ENCODE peak calls at places on chromosomes 2 and 18, in four cellular contexts. X is colonic mucosa, Z is psoas muscle, M is trophoblast cell. Q is an unnamed sample. For H3K4me1, the result is how much of the 10 kb centered on the place peaks cover.

GRCh38 chr2:174527101-174527721 is 40.4 kb upstream of the GPR155 start:
- DNase-seq in X (no peak), Z (no peak), M (no peak), Q (no peak)

GRCh38 chr2:36277146-36277808 is 78.3 kb upstream of the CRIM1 start:
- DNase-seq in X (no peak), Z (no peak), M (peak), Q (no peak)

GRCh38 chr2:109396338-109397180 is 217.2 kb downstream of the SEPTIN10 start:
- DNase-seq in X (no peak), Z (no peak), M (no peak), Q (no peak)

GRCh38 chr2:45466045-45466444 is 145.0 kb downstream of the SRBD1 start:
- DNase-seq in X (no peak), Z (no peak), M (no peak), Q (no peak)

GRCh38 chr2:164839914-164840457 is 1.6 kb downstream of the COBLL1 start:
- DNase-seq in X (no peak), Z (no peak), M (peak), Q (no peak)

GRCh38 chr18:49811151-49811938 is 2.0 kb downstream of the ACAA2 start:
- DNase-seq in X (no peak), Z (no peak), M (no peak), Q (no peak)

GRCh38 chr2:1940660-1941059 is 196.3 kb upstream of the PXDN start:
- DNase-seq in X (no peak), Z (no peak), M (no peak), Q (no peak)

GRCh38 chr2:10035633-10036032 is 7.7 kb upstream of the KLF11 start:
- DNase-seq in X (no peak), Z (no peak), M (no peak), Q (no peak)

GRCh38 chr2:42060718-42061619 is 13.1 kb downstream of the PKDCC start:
- DNase-seq in X (peak), Z (peak), M (peak), Q (peak)

GRCh38 chr2:20193185-20193584 is 31.7 kb downstream of the SDC1 start:
- DNase-seq in X (no peak), Z (no peak), M (no peak), Q (no peak)

GRCh38 chr2:88590998-88591613 is 36.2 kb downstream of the EIF2AK3 start:
- DNase-seq in X (peak), Z (no peak), M (peak), Q (no peak)

GRCh38 chr2:240777416-240778212 is 42.4 kb downstream of the KIF1A start:
- DNase-seq in X (no peak), Z (no peak), M (no peak), Q (no peak)

GRCh38 chr2:12296915-12297314 is 419.8 kb upstream of the TRIB2 start:
- DNase-seq in X (no peak), Z (no peak), M (no peak), Q (no peak)

GRCh38 chr18:37235583-37235982 is 330.0 kb downstream of the CELF4 start:
- DNase-seq in X (no peak), Z (no peak), M (no peak), Q (no peak)

GRCh38 chr2:165281387-165281786 is 42.2 kb downstream of the SCN2A start:
- DNase-seq in X (no peak), Z (no peak), M (no peak), Q (no peak)

GRCh38 chr2:166373951-166374350 is 1.8 kb downstream of the SCN9A start:
- DNase-seq in X (no peak), Z (no peak), M (peak), Q (no peak)

GRCh38 chr18:76459312-76459686 is 35.7 kb downstream of the ZNF516 start:
- DNase-seq in X (no peak), Z (no peak), M (no peak), Q (no peak)

DNA sequence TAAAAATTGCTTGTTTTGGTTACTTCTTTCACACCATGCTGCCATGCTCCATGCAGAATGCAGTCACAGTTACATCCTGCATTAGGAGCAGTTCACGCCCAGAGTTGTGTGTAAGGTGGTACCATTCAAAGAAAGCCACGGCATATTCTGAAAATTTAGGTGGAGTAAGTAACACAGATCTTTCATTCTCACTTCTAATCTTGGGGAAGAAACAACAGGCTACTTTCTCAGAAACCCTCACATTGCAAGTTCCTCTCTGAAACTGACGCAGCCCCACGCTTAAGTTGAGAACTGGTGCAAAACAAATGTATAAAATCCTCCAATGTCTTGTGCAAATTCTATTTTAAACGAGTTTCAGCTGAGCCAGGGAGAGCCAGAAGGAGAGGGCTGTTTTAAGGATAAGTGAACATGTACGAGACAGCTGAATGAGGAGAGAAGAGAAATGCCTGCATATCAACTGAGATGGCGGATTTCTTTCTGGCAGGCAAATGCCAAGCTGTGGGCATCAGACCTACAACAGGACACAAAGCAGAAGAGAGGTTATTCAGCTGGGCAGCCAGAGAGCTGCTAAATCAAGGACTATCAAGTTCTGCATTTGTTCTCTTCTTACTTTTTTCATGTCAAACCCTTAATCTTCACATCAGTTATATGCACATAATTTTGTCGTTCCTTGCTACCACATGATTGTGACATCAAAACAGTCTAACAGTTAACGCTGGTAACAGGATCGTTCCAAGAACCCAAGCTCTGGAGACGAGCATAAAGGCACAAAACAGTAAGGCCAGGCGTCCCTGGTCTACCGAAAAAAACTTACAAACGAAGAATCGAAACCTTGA is 6.4 kb downstream of the ARL4C start:
- DNase-seq in X (no peak), Z (no peak), M (no peak), Q (no peak)
- H3K4me1 ChIP-seq in X (under half), Z (under half), M (under half), Q (under half)

DNA sequence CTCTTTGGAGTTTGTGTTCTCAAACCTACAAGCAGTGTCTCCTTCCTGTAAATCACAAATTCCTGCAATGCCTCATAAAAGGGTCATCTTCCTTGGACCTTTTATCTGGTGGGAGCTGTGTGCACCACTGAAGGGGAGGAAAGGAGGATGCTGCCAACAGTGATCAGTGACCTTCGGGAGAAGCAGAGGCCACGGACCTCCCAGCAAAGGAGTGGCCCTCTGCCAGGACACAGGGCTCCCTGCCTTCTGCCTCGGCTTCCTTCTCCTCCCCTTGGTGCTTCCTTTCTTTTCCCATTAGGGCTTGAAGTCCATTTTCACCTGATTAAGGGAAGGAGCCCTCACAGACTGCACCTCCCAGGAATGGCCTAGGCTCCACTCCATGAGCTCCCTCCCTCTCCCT is 85.3 kb upstream of the ITGA6 start:
- DNase-seq in X (peak), Z (no peak), M (no peak), Q (peak)
- H3K27ac ChIP-seq in X (peak), Z (no peak), M (no peak), Q (peak)

GRCh38 chr2:119837350-119837749 is 77.6 kb downstream of the PTPN4 start:
- DNase-seq in X (no peak), Z (no peak), M (no peak), Q (no peak)
- H3K4me1 ChIP-seq in X (under half), Z (under half), M (under half), Q (under half)

GRCh38 chr2:133077259-133077822 is 407.3 kb upstream of the LYPD1 start:
- DNase-seq in X (no peak), Z (no peak), M (peak), Q (no peak)
- H3K27ac ChIP-seq in X (no peak), Z (no peak), M (no peak), Q (no peak)

DNA sequence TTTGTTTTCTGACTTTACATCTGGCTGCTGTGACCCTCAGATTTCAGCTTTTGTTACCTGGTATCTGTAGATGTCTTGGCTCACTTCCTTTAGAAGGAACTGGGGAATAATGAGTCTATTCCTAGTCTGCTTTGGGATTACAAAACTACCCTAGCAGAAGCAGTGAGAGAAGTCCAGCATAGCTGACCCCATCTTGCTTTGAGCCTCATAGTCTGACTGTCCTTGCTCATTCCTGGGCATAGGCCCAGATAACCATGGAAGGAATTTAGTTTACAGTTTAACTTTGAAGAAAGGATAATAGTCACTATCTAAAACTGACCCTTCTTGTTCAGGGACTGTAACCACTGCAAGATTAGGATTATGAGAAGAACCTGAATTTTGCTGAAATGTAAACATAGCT is 163.0 kb upstream of the HNMT start:
- DNase-seq in X (no peak), Z (no peak), M (no peak), Q (no peak)
- H3K4me1 ChIP-seq in X (under half), Z (under half), M (under half), Q (under half)

DNA sequence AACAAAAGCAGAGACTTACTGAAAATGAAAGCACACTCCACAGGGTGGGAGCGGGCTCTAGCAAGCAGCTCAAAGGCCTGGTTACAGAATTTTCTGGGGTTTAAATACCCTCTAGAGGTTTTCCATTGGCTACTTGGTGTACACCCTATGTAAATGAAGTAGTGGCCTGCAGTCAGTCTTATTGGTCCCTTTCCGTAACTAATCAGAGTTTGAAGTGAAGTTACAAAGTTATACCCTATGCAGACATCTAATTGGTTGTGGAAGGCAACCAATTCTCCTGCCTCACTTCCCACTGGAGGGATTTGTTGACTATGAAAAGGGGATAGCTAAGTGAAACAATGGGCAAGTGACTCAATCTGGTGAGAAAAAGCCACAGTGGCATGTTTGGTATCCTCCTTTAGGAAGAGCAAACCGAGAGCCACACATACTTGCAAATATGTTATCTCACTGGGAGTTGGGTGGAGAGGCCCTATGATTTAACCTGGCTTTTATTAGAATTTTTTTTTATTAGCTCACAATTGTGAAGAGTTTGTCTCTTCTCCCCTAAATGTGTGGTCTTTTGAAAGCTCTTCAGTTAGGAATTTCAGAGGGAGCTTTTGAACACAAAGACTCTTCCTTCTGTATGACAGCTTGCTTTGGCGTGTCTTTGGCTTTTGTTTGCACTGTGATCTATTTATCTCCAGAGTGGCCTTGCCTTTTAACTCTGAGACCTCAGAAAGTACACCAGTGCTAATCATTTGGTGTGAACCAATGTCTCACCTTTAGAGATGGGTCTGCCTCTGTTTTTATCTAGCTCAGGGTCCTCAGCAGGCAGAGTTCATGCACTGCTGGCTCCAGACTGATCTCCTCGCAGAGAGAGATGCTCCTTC is 69.6 kb downstream of the MAP4K4 start:
- DNase-seq in X (no peak), Z (no peak), M (peak), Q (no peak)
- H3K27ac ChIP-seq in X (peak), Z (peak), M (peak), Q (peak)

GRCh38 chr2:105870062-105870461 is 125.3 kb downstream of the NCK2 start:
- DNase-seq in X (no peak), Z (no peak), M (no peak), Q (no peak)
- H3K4me1 ChIP-seq in X (under half), Z (half or more), M (under half), Q (under half)

DNA sequence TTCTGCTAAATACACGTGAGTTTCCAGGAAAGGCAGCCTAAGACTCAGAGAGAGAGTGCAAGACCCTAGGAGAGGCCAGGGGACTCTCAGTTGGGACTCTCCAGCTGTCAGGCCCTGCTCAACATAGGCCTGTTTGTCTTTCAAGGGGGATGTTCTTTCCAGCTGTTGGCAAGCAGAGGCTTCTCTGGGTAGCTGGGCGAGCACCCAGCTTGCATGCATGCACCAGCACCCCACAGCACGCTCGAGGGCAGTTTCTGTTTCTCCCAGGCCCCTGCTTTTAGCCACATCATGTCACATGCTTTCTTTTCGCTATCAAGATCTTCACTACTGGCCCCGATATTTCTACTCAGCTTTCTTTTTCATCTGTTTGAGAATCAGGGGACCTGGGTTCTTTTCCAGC is 479.3 kb upstream of the HS6ST1 start:
- DNase-seq in X (no peak), Z (no peak), M (no peak), Q (no peak)
- H3K27ac ChIP-seq in X (no peak), Z (peak), M (no peak), Q (no peak)

DNA sequence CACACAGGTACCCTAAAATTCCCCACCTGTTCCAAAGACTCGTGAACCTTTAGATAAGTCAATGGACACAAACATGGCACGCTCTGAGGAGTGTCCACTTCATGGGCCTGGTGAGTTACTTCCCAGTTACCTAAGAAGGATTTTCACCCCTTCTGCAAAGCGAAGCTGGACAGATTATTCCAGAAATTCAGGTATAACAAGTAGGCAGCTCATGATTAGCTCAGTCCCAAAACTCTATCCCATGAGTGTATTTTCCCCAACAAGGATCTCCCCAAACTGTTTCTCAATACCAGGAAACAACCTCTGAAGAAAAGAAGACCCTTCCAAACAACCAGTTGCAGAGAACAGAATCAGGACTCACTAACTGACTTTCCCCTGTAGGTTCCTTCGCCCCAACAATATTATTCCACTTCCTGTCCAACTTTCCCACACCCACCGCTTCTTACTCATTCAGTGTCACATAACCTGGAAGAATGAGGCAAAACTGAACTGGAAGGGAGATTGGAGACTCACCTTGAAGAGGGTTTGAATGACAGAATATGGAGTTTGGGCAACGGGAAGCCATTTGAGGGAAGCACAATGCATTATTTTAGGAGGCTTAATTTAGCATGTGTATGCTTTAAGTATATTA is 120.1 kb downstream of the ANTXR1 start:
- DNase-seq in X (no peak), Z (no peak), M (peak), Q (no peak)
- H3K4me1 ChIP-seq in X (under half), Z (under half), M (under half), Q (under half)